ENCODE peak calls at places on chromosomes 13 and 19, in nine cellular contexts. One of them, this sample, is unnamed.

GRCh38 chr13:46666727-46667456 is 113.9 kb downstream of the LRCH1 start:
- DNase-seq in psoas muscle: no peak
- DNase-seq in AG04450: no peak
- DNase-seq in mucosa of descending colon: no peak
- DNase-seq in tibial artery: no peak
- DNase-seq in esophagus squamous epithelium: no peak
- DNase-seq in breast epithelium: no peak
- DNase-seq in Peyer's patch: no peak
- DNase-seq in esophagus muscularis mucosa: no peak
- DNase-seq in this sample: no peak

GRCh38 chr19:45994456-45994988 is 745 bp upstream of the CCDC61 start:
- DNase-seq in psoas muscle: no peak
- DNase-seq in AG04450: no peak
- DNase-seq in mucosa of descending colon: no peak
- DNase-seq in tibial artery: no peak
- DNase-seq in esophagus squamous epithelium: no peak
- DNase-seq in breast epithelium: no peak
- DNase-seq in Peyer's patch: no peak
- DNase-seq in esophagus muscularis mucosa: no peak
- DNase-seq in this sample: no peak

GRCh38 chr19:42424345-42424707 is 2.9 kb downstream of the LIPE start:
- DNase-seq in psoas muscle: no peak
- DNase-seq in AG04450: no peak
- DNase-seq in mucosa of descending colon: no peak
- DNase-seq in tibial artery: no peak
- DNase-seq in esophagus squamous epithelium: no peak
- DNase-seq in breast epithelium: no peak
- DNase-seq in Peyer's patch: no peak
- DNase-seq in esophagus muscularis mucosa: no peak
- DNase-seq in this sample: no peak

GRCh38 chr19:18845961-18846360 is 14.2 kb downstream of the UPF1 start:
- DNase-seq in psoas muscle: peak; percentile 46
- DNase-seq in AG04450: no peak
- DNase-seq in mucosa of descending colon: no peak
- DNase-seq in tibial artery: no peak
- DNase-seq in esophagus squamous epithelium: no peak
- DNase-seq in breast epithelium: no peak
- DNase-seq in Peyer's patch: no peak
- DNase-seq in esophagus muscularis mucosa: no peak
- DNase-seq in this sample: no peak

GRCh38 chr19:1252221-1252817 is 3.9 kb downstream of the MIDN start:
- DNase-seq in psoas muscle: peak; percentile 96
- DNase-seq in AG04450: no peak
- DNase-seq in mucosa of descending colon: peak; percentile 88
- DNase-seq in tibial artery: peak; percentile 95
- DNase-seq in esophagus squamous epithelium: peak; percentile 83
- DNase-seq in breast epithelium: peak; percentile 96
- DNase-seq in Peyer's patch: peak; percentile 83
- DNase-seq in esophagus muscularis mucosa: peak; percentile 98
- DNase-seq in this sample: peak; percentile 97

GRCh38 chr19:42092350-42092749 is 16.4 kb downstream of the ZNF574 start:
- DNase-seq in psoas muscle: no peak
- DNase-seq in AG04450: no peak
- DNase-seq in mucosa of descending colon: peak; percentile 71
- DNase-seq in tibial artery: no peak
- DNase-seq in esophagus squamous epithelium: no peak
- DNase-seq in breast epithelium: no peak
- DNase-seq in Peyer's patch: no peak
- DNase-seq in esophagus muscularis mucosa: no peak
- DNase-seq in this sample: no peak

GRCh38 chr13:58144616-58145015 is 513.1 kb downstream of the PCDH17 start:
- DNase-seq in psoas muscle: no peak
- DNase-seq in AG04450: no peak
- DNase-seq in mucosa of descending colon: no peak
- DNase-seq in tibial artery: no peak
- DNase-seq in esophagus squamous epithelium: no peak
- DNase-seq in breast epithelium: no peak
- DNase-seq in Peyer's patch: no peak
- DNase-seq in esophagus muscularis mucosa: no peak
- DNase-seq in this sample: no peak

GRCh38 chr13:77637583-77637982 is 59.9 kb upstream of the SLAIN1 start:
- DNase-seq in psoas muscle: no peak
- DNase-seq in AG04450: no peak
- DNase-seq in mucosa of descending colon: no peak
- DNase-seq in tibial artery: no peak
- DNase-seq in esophagus squamous epithelium: no peak
- DNase-seq in breast epithelium: no peak
- DNase-seq in Peyer's patch: no peak
- DNase-seq in esophagus muscularis mucosa: no peak
- DNase-seq in this sample: no peak

GRCh38 chr13:57631607-57632275 is at the start of gene PCDH17:
- DNase-seq in psoas muscle: peak; percentile 53
- DNase-seq in AG04450: no peak
- DNase-seq in mucosa of descending colon: no peak
- DNase-seq in tibial artery: peak; percentile 65
- DNase-seq in esophagus squamous epithelium: no peak
- DNase-seq in breast epithelium: no peak
- DNase-seq in Peyer's patch: peak; percentile 39
- DNase-seq in esophagus muscularis mucosa: no peak
- DNase-seq in this sample: peak; percentile 12

GRCh38 chr19:18754501-18754900 is 36.6 kb downstream of the COMP start:
- DNase-seq in psoas muscle: no peak
- DNase-seq in AG04450: no peak
- DNase-seq in mucosa of descending colon: no peak
- DNase-seq in tibial artery: no peak
- DNase-seq in esophagus squamous epithelium: no peak
- DNase-seq in breast epithelium: no peak
- DNase-seq in Peyer's patch: no peak
- DNase-seq in esophagus muscularis mucosa: no peak
- DNase-seq in this sample: no peak

GRCh38 chr13:41648314-41648935 is 191.1 kb downstream of the RGCC start:
- DNase-seq in psoas muscle: no peak
- DNase-seq in AG04450: peak; percentile 21
- DNase-seq in mucosa of descending colon: no peak
- DNase-seq in tibial artery: no peak
- DNase-seq in esophagus squamous epithelium: no peak
- DNase-seq in breast epithelium: no peak
- DNase-seq in Peyer's patch: no peak
- DNase-seq in esophagus muscularis mucosa: no peak
- DNase-seq in this sample: no peak

GRCh38 chr19:55383279-55383788 is 758 bp downstream of the TMEM238 start:
- DNase-seq in psoas muscle: no peak
- DNase-seq in AG04450: no peak
- DNase-seq in mucosa of descending colon: no peak
- DNase-seq in tibial artery: no peak
- DNase-seq in esophagus squamous epithelium: no peak
- DNase-seq in breast epithelium: no peak
- DNase-seq in Peyer's patch: no peak
- DNase-seq in esophagus muscularis mucosa: no peak
- DNase-seq in this sample: no peak

GRCh38 chr13:89550842-89551422 is 1796.6 kb upstream of the MIR17HG start:
- DNase-seq in psoas muscle: no peak
- DNase-seq in AG04450: no peak
- DNase-seq in mucosa of descending colon: no peak
- DNase-seq in tibial artery: no peak
- DNase-seq in esophagus squamous epithelium: no peak
- DNase-seq in breast epithelium: no peak
- DNase-seq in Peyer's patch: no peak
- DNase-seq in esophagus muscularis mucosa: no peak
- DNase-seq in this sample: no peak

GRCh38 chr19:51760811-51761356 is at the start of gene FPR2:
- DNase-seq in psoas muscle: no peak
- DNase-seq in AG04450: no peak
- DNase-seq in mucosa of descending colon: no peak
- DNase-seq in tibial artery: no peak
- DNase-seq in esophagus squamous epithelium: no peak
- DNase-seq in breast epithelium: no peak
- DNase-seq in Peyer's patch: no peak
- DNase-seq in esophagus muscularis mucosa: no peak
- DNase-seq in this sample: no peak

GRCh38 chr13:31149604-31150003 is 12.1 kb downstream of the HSPH1 start:
- DNase-seq in psoas muscle: no peak
- DNase-seq in AG04450: no peak
- DNase-seq in mucosa of descending colon: no peak
- DNase-seq in tibial artery: no peak
- DNase-seq in esophagus squamous epithelium: no peak
- DNase-seq in breast epithelium: no peak
- DNase-seq in Peyer's patch: no peak
- DNase-seq in esophagus muscularis mucosa: no peak
- DNase-seq in this sample: no peak

GRCh38 chr19:38737921-38738731 is 6.1 kb downstream of the CAPN12 start:
- DNase-seq in psoas muscle: no peak
- DNase-seq in AG04450: no peak
- DNase-seq in mucosa of descending colon: no peak
- DNase-seq in tibial artery: no peak
- DNase-seq in esophagus squamous epithelium: no peak
- DNase-seq in breast epithelium: no peak
- DNase-seq in Peyer's patch: no peak
- DNase-seq in esophagus muscularis mucosa: no peak
- DNase-seq in this sample: no peak
- TF ChIP-seq CTCF in psoas muscle: no peak
- TF ChIP-seq CTCF in AG04450: peak; percentile 3
- TF ChIP-seq CTCF in mucosa of descending colon: no peak
- TF ChIP-seq CTCF in tibial artery: no peak
- TF ChIP-seq CTCF in esophagus squamous epithelium: no peak
- TF ChIP-seq CTCF in breast epithelium: no peak
- TF ChIP-seq CTCF in Peyer's patch: no peak
- TF ChIP-seq CTCF in esophagus muscularis mucosa: no peak
- TF ChIP-seq CTCF in this sample: no peak

DNA sequence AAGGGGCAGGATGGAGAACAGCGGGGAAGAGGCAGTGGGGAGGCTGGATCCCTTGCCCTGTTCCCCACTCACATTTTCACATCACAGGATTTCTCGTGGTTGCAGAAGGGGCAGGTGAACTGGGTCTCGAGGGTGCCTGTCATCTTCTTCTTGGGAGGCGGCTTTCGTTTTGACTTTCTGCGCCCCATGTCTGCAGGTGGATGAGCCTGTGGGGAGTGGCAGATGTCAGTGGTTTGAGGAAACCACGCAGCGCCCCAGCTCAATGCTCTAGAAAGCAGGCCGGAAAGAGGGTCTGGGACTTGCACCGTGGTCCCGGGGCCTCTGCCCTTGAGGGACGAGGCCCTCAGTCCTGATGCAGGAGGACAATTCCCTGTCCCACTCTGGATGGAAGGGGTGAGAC is 4.9 kb downstream of the ELOF1 start:
- DNase-seq in psoas muscle: no peak
- DNase-seq in AG04450: no peak
- DNase-seq in mucosa of descending colon: no peak
- DNase-seq in tibial artery: no peak
- DNase-seq in esophagus squamous epithelium: no peak
- DNase-seq in breast epithelium: no peak
- DNase-seq in Peyer's patch: no peak
- DNase-seq in esophagus muscularis mucosa: no peak
- DNase-seq in this sample: no peak
- H3K9me3 ChIP-seq in psoas muscle: no peaks in the 10 kb centered on the region
- H3K9me3 ChIP-seq in AG04450: no peaks in the 10 kb centered on the region
- H3K9me3 ChIP-seq in mucosa of descending colon: no peaks in the 10 kb centered on the region
- H3K9me3 ChIP-seq in tibial artery: no peaks in the 10 kb centered on the region
- H3K9me3 ChIP-seq in esophagus squamous epithelium: no peaks in the 10 kb centered on the region
- H3K9me3 ChIP-seq in breast epithelium: no peaks in the 10 kb centered on the region
- H3K9me3 ChIP-seq in Peyer's patch: no peaks in the 10 kb centered on the region
- H3K9me3 ChIP-seq in esophagus muscularis mucosa: no peaks in the 10 kb centered on the region
- H3K9me3 ChIP-seq in this sample: no peaks in the 10 kb centered on the region

GRCh38 chr19:16869331-16869972 is 19.3 kb upstream of the F2RL3 start:
- DNase-seq in psoas muscle: no peak
- DNase-seq in AG04450: no peak
- DNase-seq in mucosa of descending colon: no peak
- DNase-seq in tibial artery: no peak
- DNase-seq in esophagus squamous epithelium: no peak
- DNase-seq in breast epithelium: no peak
- DNase-seq in Peyer's patch: no peak
- DNase-seq in esophagus muscularis mucosa: no peak
- DNase-seq in this sample: no peak

GRCh38 chr19:16872728-16873127 is 16.1 kb upstream of the F2RL3 start:
- DNase-seq in psoas muscle: no peak
- DNase-seq in AG04450: no peak
- DNase-seq in mucosa of descending colon: no peak
- DNase-seq in tibial artery: no peak
- DNase-seq in esophagus squamous epithelium: no peak
- DNase-seq in breast epithelium: no peak
- DNase-seq in Peyer's patch: no peak
- DNase-seq in esophagus muscularis mucosa: no peak
- DNase-seq in this sample: no peak

GRCh38 chr19:16871870-16872269 is 16.9 kb upstream of the F2RL3 start:
- DNase-seq in psoas muscle: no peak
- DNase-seq in AG04450: no peak
- DNase-seq in mucosa of descending colon: no peak
- DNase-seq in tibial artery: no peak
- DNase-seq in esophagus squamous epithelium: no peak
- DNase-seq in breast epithelium: no peak
- DNase-seq in Peyer's patch: no peak
- DNase-seq in esophagus muscularis mucosa: no peak
- DNase-seq in this sample: no peak

GRCh38 chr19:16867211-16867610 is 21.6 kb upstream of the F2RL3 start:
- DNase-seq in psoas muscle: no peak
- DNase-seq in AG04450: no peak
- DNase-seq in mucosa of descending colon: no peak
- DNase-seq in tibial artery: no peak
- DNase-seq in esophagus squamous epithelium: no peak
- DNase-seq in breast epithelium: no peak
- DNase-seq in Peyer's patch: no peak
- DNase-seq in esophagus muscularis mucosa: no peak
- DNase-seq in this sample: no peak

DNA sequence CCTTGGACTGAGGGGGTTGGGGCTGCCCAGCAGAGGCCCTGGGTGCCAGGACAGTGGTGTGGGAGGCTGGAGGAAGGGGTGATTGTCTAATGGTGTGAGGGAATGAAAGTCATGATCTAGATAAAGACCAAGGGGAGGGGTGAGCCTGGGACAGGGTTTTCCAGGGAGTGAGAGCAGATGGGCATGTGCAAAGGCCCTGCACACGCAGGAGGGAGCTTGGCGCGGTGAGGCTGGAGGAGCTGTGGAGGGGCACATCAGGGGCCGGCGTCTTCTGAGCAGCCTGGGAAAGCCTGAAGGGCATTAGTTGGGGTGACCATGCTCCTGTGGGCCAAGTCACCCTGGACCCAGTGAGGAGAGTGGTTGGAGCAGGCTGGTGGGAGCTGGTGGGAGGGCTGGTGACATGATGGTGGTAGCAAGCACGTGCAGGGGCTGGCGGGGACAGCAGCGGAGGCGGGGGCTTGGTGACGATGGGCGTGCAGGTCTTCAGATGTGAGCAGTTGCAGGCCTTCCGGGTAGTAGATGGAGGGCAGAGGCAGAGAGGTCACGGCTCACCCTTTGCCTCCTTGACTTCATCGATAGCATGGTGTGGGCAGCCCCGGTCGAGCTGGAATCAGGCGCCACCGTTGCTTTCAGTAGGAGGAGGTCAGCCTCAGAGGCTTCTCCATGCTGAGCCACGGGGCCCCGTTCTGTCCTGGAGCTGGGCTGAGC is 20.2 kb upstream of the F2RL3 start:
- DNase-seq in psoas muscle: no peak
- DNase-seq in AG04450: no peak
- DNase-seq in mucosa of descending colon: no peak
- DNase-seq in tibial artery: no peak
- DNase-seq in esophagus squamous epithelium: no peak
- DNase-seq in breast epithelium: no peak
- DNase-seq in Peyer's patch: no peak
- DNase-seq in esophagus muscularis mucosa: no peak
- DNase-seq in this sample: no peak
- TF ChIP-seq CTCF in psoas muscle: no peak
- TF ChIP-seq CTCF in AG04450: no peak
- TF ChIP-seq CTCF in mucosa of descending colon: no peak
- TF ChIP-seq CTCF in tibial artery: no peak
- TF ChIP-seq CTCF in esophagus squamous epithelium: no peak
- TF ChIP-seq CTCF in breast epithelium: no peak
- TF ChIP-seq CTCF in Peyer's patch: no peak
- TF ChIP-seq CTCF in esophagus muscularis mucosa: no peak
- TF ChIP-seq CTCF in this sample: no peak

GRCh38 chr19:58123354-58123753 is 25.3 kb upstream of the ZSCAN18 start:
- DNase-seq in psoas muscle: no peak
- DNase-seq in AG04450: no peak
- DNase-seq in mucosa of descending colon: no peak
- DNase-seq in tibial artery: no peak
- DNase-seq in esophagus squamous epithelium: no peak
- DNase-seq in breast epithelium: no peak
- DNase-seq in Peyer's patch: no peak
- DNase-seq in esophagus muscularis mucosa: no peak
- DNase-seq in this sample: no peak
- H3K9me3 ChIP-seq in psoas muscle: peaks cover 93% of the 10 kb centered on the region
- H3K9me3 ChIP-seq in AG04450: peaks cover 77% of the 10 kb centered on the region
- H3K9me3 ChIP-seq in mucosa of descending colon: peaks cover 99% of the 10 kb centered on the region
- H3K9me3 ChIP-seq in tibial artery: peaks cover 100% of the 10 kb centered on the region
- H3K9me3 ChIP-seq in esophagus squamous epithelium: peaks cover 99% of the 10 kb centered on the region
- H3K9me3 ChIP-seq in breast epithelium: peaks cover 100% of the 10 kb centered on the region
- H3K9me3 ChIP-seq in Peyer's patch: peaks cover 85% of the 10 kb centered on the region
- H3K9me3 ChIP-seq in esophagus muscularis mucosa: peaks cover 18% of the 10 kb centered on the region
- H3K9me3 ChIP-seq in this sample: peaks cover 13% of the 10 kb centered on the region